ENCODE peak calls at places on chromosomes 7 and 10, in nine cellular contexts. One of them, this sample, is unnamed. For H3K9me3, the result is how much of the 10 kb centered on the place peaks cover.

GRCh38 chr7:2663121-2663886 is 24.7 kb upstream of the AMZ1 start:
- ATAC-seq in CD8-positive, alpha-beta T cell: no peak
- ATAC-seq in left lung: peak
- ATAC-seq in RWPE2: no peak
- ATAC-seq in Panc1: peak
- ATAC-seq in psoas muscle: peak
- ATAC-seq in mucosa of descending colon: peak
- ATAC-seq in right cardiac atrium: peak
- ATAC-seq in naive thymus-derived CD4-positive, alpha-beta T cell: no peak
- ATAC-seq in this sample: peak

GRCh38 chr10:110059965-110060364 is 52.2 kb downstream of the ADD3 start:
- ATAC-seq in CD8-positive, alpha-beta T cell: peak
- ATAC-seq in left lung: no peak
- ATAC-seq in RWPE2: no peak
- ATAC-seq in Panc1: no peak
- ATAC-seq in psoas muscle: no peak
- ATAC-seq in mucosa of descending colon: peak
- ATAC-seq in right cardiac atrium: peak
- ATAC-seq in naive thymus-derived CD4-positive, alpha-beta T cell: peak
- ATAC-seq in this sample: peak

GRCh38 chr7:112481833-112482669 is 1.3 kb downstream of the LSMEM1 start:
- ATAC-seq in CD8-positive, alpha-beta T cell: no peak
- ATAC-seq in left lung: peak
- ATAC-seq in RWPE2: peak
- ATAC-seq in Panc1: peak
- ATAC-seq in psoas muscle: peak
- ATAC-seq in mucosa of descending colon: peak
- ATAC-seq in right cardiac atrium: peak
- ATAC-seq in naive thymus-derived CD4-positive, alpha-beta T cell: no peak
- ATAC-seq in this sample: peak

GRCh38 chr10:32072025-32072787 is 16.0 kb upstream of the KIF5B start:
- ATAC-seq in CD8-positive, alpha-beta T cell: no peak
- ATAC-seq in left lung: no peak
- ATAC-seq in RWPE2: no peak
- ATAC-seq in Panc1: no peak
- ATAC-seq in psoas muscle: no peak
- ATAC-seq in mucosa of descending colon: no peak
- ATAC-seq in right cardiac atrium: no peak
- ATAC-seq in naive thymus-derived CD4-positive, alpha-beta T cell: no peak
- ATAC-seq in this sample: no peak

GRCh38 chr7:38545977-38546376 is 85.2 kb downstream of the AMPH start:
- ATAC-seq in CD8-positive, alpha-beta T cell: no peak
- ATAC-seq in left lung: no peak
- ATAC-seq in RWPE2: no peak
- ATAC-seq in Panc1: no peak
- ATAC-seq in psoas muscle: no peak
- ATAC-seq in mucosa of descending colon: no peak
- ATAC-seq in right cardiac atrium: no peak
- ATAC-seq in naive thymus-derived CD4-positive, alpha-beta T cell: no peak
- ATAC-seq in this sample: no peak

GRCh38 chr7:135664046-135664589 is 1.8 kb downstream of the STMP1 start:
- ATAC-seq in CD8-positive, alpha-beta T cell: no peak
- ATAC-seq in left lung: no peak
- ATAC-seq in RWPE2: no peak
- ATAC-seq in Panc1: no peak
- ATAC-seq in psoas muscle: no peak
- ATAC-seq in mucosa of descending colon: no peak
- ATAC-seq in right cardiac atrium: no peak
- ATAC-seq in naive thymus-derived CD4-positive, alpha-beta T cell: no peak
- ATAC-seq in this sample: no peak

GRCh38 chr10:112650588-112651030 is 203.6 kb downstream of the VTI1A start:
- ATAC-seq in CD8-positive, alpha-beta T cell: no peak
- ATAC-seq in left lung: no peak
- ATAC-seq in RWPE2: peak
- ATAC-seq in Panc1: no peak
- ATAC-seq in psoas muscle: no peak
- ATAC-seq in mucosa of descending colon: no peak
- ATAC-seq in right cardiac atrium: no peak
- ATAC-seq in naive thymus-derived CD4-positive, alpha-beta T cell: no peak
- ATAC-seq in this sample: no peak

GRCh38 chr10:31018977-31019376 is 12.7 kb downstream of the ZNF438 start:
- ATAC-seq in CD8-positive, alpha-beta T cell: no peak
- ATAC-seq in left lung: no peak
- ATAC-seq in RWPE2: no peak
- ATAC-seq in Panc1: no peak
- ATAC-seq in psoas muscle: no peak
- ATAC-seq in mucosa of descending colon: no peak
- ATAC-seq in right cardiac atrium: peak
- ATAC-seq in naive thymus-derived CD4-positive, alpha-beta T cell: no peak
- ATAC-seq in this sample: no peak

GRCh38 chr7:33534830-33535229 is 370.5 kb upstream of the BMPER start:
- ATAC-seq in CD8-positive, alpha-beta T cell: no peak
- ATAC-seq in left lung: no peak
- ATAC-seq in RWPE2: no peak
- ATAC-seq in Panc1: no peak
- ATAC-seq in psoas muscle: no peak
- ATAC-seq in mucosa of descending colon: no peak
- ATAC-seq in right cardiac atrium: no peak
- ATAC-seq in naive thymus-derived CD4-positive, alpha-beta T cell: no peak
- ATAC-seq in this sample: no peak

GRCh38 chr10:6083523-6084475 is 5.0 kb upstream of the RBM17 start:
- ATAC-seq in CD8-positive, alpha-beta T cell: no peak
- ATAC-seq in left lung: no peak
- ATAC-seq in RWPE2: no peak
- ATAC-seq in Panc1: no peak
- ATAC-seq in psoas muscle: no peak
- ATAC-seq in mucosa of descending colon: no peak
- ATAC-seq in right cardiac atrium: peak
- ATAC-seq in naive thymus-derived CD4-positive, alpha-beta T cell: peak
- ATAC-seq in this sample: no peak

GRCh38 chr7:1040790-1041189 is 3.6 kb upstream of the GPR146 start:
- ATAC-seq in CD8-positive, alpha-beta T cell: no peak
- ATAC-seq in left lung: no peak
- ATAC-seq in RWPE2: no peak
- ATAC-seq in Panc1: no peak
- ATAC-seq in psoas muscle: no peak
- ATAC-seq in mucosa of descending colon: no peak
- ATAC-seq in right cardiac atrium: no peak
- ATAC-seq in naive thymus-derived CD4-positive, alpha-beta T cell: no peak
- ATAC-seq in this sample: no peak

GRCh38 chr7:37083311-37084096 is 359.2 kb upstream of the AOAH start:
- ATAC-seq in CD8-positive, alpha-beta T cell: no peak
- ATAC-seq in left lung: peak
- ATAC-seq in RWPE2: no peak
- ATAC-seq in Panc1: no peak
- ATAC-seq in psoas muscle: peak
- ATAC-seq in mucosa of descending colon: no peak
- ATAC-seq in right cardiac atrium: peak
- ATAC-seq in naive thymus-derived CD4-positive, alpha-beta T cell: no peak
- ATAC-seq in this sample: peak
- H3K4me3 ChIP-seq in CD8-positive, alpha-beta T cell: no peak
- H3K4me3 ChIP-seq in left lung: no peak
- H3K4me3 ChIP-seq in RWPE2: no peak
- H3K4me3 ChIP-seq in Panc1: no peak
- H3K4me3 ChIP-seq in psoas muscle: no peak
- H3K4me3 ChIP-seq in mucosa of descending colon: no peak
- H3K4me3 ChIP-seq in right cardiac atrium: no peak
- H3K4me3 ChIP-seq in naive thymus-derived CD4-positive, alpha-beta T cell: no peak
- H3K4me3 ChIP-seq in this sample: no peak

GRCh38 chr7:153566324-153566723 is 485.9 kb upstream of the DPP6 start:
- ATAC-seq in CD8-positive, alpha-beta T cell: no peak
- ATAC-seq in left lung: no peak
- ATAC-seq in RWPE2: no peak
- ATAC-seq in Panc1: no peak
- ATAC-seq in psoas muscle: no peak
- ATAC-seq in mucosa of descending colon: no peak
- ATAC-seq in right cardiac atrium: no peak
- ATAC-seq in naive thymus-derived CD4-positive, alpha-beta T cell: no peak
- ATAC-seq in this sample: no peak

GRCh38 chr7:153564391-153564790 is 487.8 kb upstream of the DPP6 start:
- ATAC-seq in CD8-positive, alpha-beta T cell: no peak
- ATAC-seq in left lung: no peak
- ATAC-seq in RWPE2: no peak
- ATAC-seq in Panc1: no peak
- ATAC-seq in psoas muscle: no peak
- ATAC-seq in mucosa of descending colon: no peak
- ATAC-seq in right cardiac atrium: no peak
- ATAC-seq in naive thymus-derived CD4-positive, alpha-beta T cell: no peak
- ATAC-seq in this sample: no peak

DNA sequence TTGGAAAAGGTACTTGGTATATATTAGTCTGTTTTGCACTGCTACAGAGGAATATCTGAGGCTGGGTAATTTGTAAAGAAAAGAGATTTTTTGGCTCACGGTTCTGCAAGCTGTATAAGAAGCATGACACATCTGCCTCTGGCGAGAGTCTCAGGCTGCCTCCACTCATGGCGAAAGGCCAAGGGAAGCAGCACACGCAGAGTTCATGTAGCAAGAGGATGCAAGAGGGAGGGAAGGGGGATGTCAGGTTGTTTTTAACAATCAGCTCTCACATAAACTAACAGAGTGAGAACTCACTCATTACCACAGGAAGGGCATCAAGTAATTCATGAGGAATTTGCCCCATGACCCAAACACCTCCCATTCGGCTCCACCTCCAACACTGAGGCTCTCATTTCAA is 484.8 kb upstream of the DPP6 start:
- ATAC-seq in CD8-positive, alpha-beta T cell: no peak
- ATAC-seq in left lung: peak
- ATAC-seq in RWPE2: no peak
- ATAC-seq in Panc1: no peak
- ATAC-seq in psoas muscle: no peak
- ATAC-seq in mucosa of descending colon: no peak
- ATAC-seq in right cardiac atrium: peak
- ATAC-seq in naive thymus-derived CD4-positive, alpha-beta T cell: no peak
- ATAC-seq in this sample: peak
- H3K9me3 ChIP-seq in CD8-positive, alpha-beta T cell: under half
- H3K9me3 ChIP-seq in left lung: under half
- H3K9me3 ChIP-seq in RWPE2: under half
- H3K9me3 ChIP-seq in Panc1: under half
- H3K9me3 ChIP-seq in psoas muscle: under half
- H3K9me3 ChIP-seq in mucosa of descending colon: under half
- H3K9me3 ChIP-seq in right cardiac atrium: under half
- H3K9me3 ChIP-seq in naive thymus-derived CD4-positive, alpha-beta T cell: under half
- H3K9me3 ChIP-seq in this sample: under half

DNA sequence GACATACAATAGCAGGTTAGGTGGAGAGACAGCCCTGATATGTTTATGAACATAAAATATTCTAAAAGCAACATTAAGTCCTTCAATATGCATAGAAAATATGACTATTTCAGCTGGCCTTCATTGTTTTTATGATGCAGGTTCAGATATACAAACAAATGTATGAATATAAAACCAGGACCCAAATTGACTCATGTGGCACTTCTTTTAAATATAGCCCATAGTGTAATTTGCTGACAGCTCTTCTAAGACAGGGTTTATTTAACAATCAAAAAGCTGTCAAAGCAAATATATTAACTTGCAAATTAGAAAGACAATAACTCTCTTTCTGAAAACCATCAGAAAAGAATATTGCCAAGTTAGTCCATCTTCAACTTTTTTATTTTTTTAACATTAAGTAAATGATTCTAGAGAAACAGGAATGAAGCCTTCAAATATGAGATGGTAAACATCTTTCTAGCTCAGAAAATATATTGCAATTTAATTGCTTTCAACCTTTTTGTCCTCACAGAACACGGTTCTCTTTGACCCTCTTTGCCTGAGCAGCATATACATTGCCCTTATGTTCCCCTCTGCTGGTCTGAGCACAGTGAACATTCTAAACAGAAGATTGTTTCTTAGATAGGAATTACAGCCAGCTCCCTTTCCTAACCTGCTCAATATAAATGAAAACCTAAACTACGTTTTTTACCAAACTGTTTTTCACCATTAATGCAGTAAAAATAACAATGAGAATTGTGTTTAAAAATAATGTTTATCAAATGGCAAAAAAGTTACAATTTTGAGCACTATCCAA is 82.8 kb downstream of the CACNA2D1 start:
- ATAC-seq in CD8-positive, alpha-beta T cell: no peak
- ATAC-seq in left lung: no peak
- ATAC-seq in RWPE2: no peak
- ATAC-seq in Panc1: no peak
- ATAC-seq in psoas muscle: no peak
- ATAC-seq in mucosa of descending colon: no peak
- ATAC-seq in right cardiac atrium: no peak
- ATAC-seq in naive thymus-derived CD4-positive, alpha-beta T cell: no peak
- ATAC-seq in this sample: no peak
- H3K4me3 ChIP-seq in CD8-positive, alpha-beta T cell: no peak
- H3K4me3 ChIP-seq in left lung: no peak
- H3K4me3 ChIP-seq in RWPE2: no peak
- H3K4me3 ChIP-seq in Panc1: no peak
- H3K4me3 ChIP-seq in psoas muscle: no peak
- H3K4me3 ChIP-seq in mucosa of descending colon: no peak
- H3K4me3 ChIP-seq in right cardiac atrium: no peak
- H3K4me3 ChIP-seq in naive thymus-derived CD4-positive, alpha-beta T cell: no peak
- H3K4me3 ChIP-seq in this sample: no peak

GRCh38 chr7:157644946-157645345 is 308.1 kb downstream of the DNAJB6 start:
- ATAC-seq in CD8-positive, alpha-beta T cell: no peak
- ATAC-seq in left lung: no peak
- ATAC-seq in RWPE2: no peak
- ATAC-seq in Panc1: no peak
- ATAC-seq in psoas muscle: no peak
- ATAC-seq in mucosa of descending colon: no peak
- ATAC-seq in right cardiac atrium: no peak
- ATAC-seq in naive thymus-derived CD4-positive, alpha-beta T cell: no peak
- ATAC-seq in this sample: no peak

GRCh38 chr7:157640144-157640543 is 303.3 kb downstream of the DNAJB6 start:
- ATAC-seq in CD8-positive, alpha-beta T cell: no peak
- ATAC-seq in left lung: no peak
- ATAC-seq in RWPE2: no peak
- ATAC-seq in Panc1: no peak
- ATAC-seq in psoas muscle: no peak
- ATAC-seq in mucosa of descending colon: no peak
- ATAC-seq in right cardiac atrium: no peak
- ATAC-seq in naive thymus-derived CD4-positive, alpha-beta T cell: no peak
- ATAC-seq in this sample: no peak

GRCh38 chr7:157643525-157643970 is 306.7 kb downstream of the DNAJB6 start:
- ATAC-seq in CD8-positive, alpha-beta T cell: no peak
- ATAC-seq in left lung: no peak
- ATAC-seq in RWPE2: no peak
- ATAC-seq in Panc1: no peak
- ATAC-seq in psoas muscle: no peak
- ATAC-seq in mucosa of descending colon: no peak
- ATAC-seq in right cardiac atrium: no peak
- ATAC-seq in naive thymus-derived CD4-positive, alpha-beta T cell: no peak
- ATAC-seq in this sample: no peak

GRCh38 chr7:157638563-157638962 is 301.8 kb downstream of the DNAJB6 start:
- ATAC-seq in CD8-positive, alpha-beta T cell: no peak
- ATAC-seq in left lung: no peak
- ATAC-seq in RWPE2: no peak
- ATAC-seq in Panc1: no peak
- ATAC-seq in psoas muscle: no peak
- ATAC-seq in mucosa of descending colon: no peak
- ATAC-seq in right cardiac atrium: no peak
- ATAC-seq in naive thymus-derived CD4-positive, alpha-beta T cell: no peak
- ATAC-seq in this sample: peak

DNA sequence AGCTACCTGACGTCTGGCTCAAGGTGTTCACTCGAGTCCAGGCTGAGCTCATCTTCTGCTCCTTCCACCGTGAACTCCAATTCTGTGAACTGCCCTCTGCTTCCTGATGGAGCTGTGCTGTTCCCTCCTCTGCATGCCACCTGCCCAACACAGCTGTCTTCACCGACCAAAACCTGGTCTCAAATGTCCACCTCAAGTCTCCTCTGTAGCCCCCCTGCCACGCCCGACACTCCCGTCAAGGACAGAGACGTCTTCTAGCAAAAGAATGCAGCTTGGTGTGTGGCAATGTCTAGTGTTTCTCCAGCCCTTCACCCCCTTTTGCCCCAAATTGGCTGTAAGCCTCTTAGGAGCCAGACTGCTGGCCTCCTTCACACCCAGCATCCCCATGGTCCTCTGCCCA is 305.1 kb downstream of the DNAJB6 start:
- ATAC-seq in CD8-positive, alpha-beta T cell: no peak
- ATAC-seq in left lung: no peak
- ATAC-seq in RWPE2: no peak
- ATAC-seq in Panc1: no peak
- ATAC-seq in psoas muscle: no peak
- ATAC-seq in mucosa of descending colon: no peak
- ATAC-seq in right cardiac atrium: no peak
- ATAC-seq in naive thymus-derived CD4-positive, alpha-beta T cell: no peak
- ATAC-seq in this sample: no peak
- H3K9me3 ChIP-seq in CD8-positive, alpha-beta T cell: under half
- H3K9me3 ChIP-seq in left lung: under half
- H3K9me3 ChIP-seq in RWPE2: under half
- H3K9me3 ChIP-seq in Panc1: under half
- H3K9me3 ChIP-seq in psoas muscle: under half
- H3K9me3 ChIP-seq in mucosa of descending colon: under half
- H3K9me3 ChIP-seq in right cardiac atrium: under half
- H3K9me3 ChIP-seq in naive thymus-derived CD4-positive, alpha-beta T cell: under half
- H3K9me3 ChIP-seq in this sample: under half